ENCODE peak calls at places on chromosomes 1 and 21, in seven cellular contexts. F is amniotic stem cell; X is stimulated activated CD8-positive, alpha-beta memory T cell treated with anti-CD3 and anti-CD28 coated beads, Interleukin-15, amount 100 ng/mL, for 24 hours; W is GM12865; H is T-cell; D is AG08396; L is hypothalamus. A is an unnamed sample.

GRCh38 chr21:25708467-25709065 is 26.1 kb downstream of the ATP5PF start:
- DNase-seq in F (peak), X (no peak), W (peak), H (peak), D (peak), L (no peak), A (peak)

GRCh38 chr1:88150330-88150729 is 533.7 kb upstream of the PKN2 start:
- DNase-seq in F (no peak), X (no peak), W (peak), H (no peak), D (no peak), L (no peak), A (no peak)

GRCh38 chr1:53016705-53017104 is 45.3 kb upstream of the PODN start:
- DNase-seq in F (no peak), X (no peak), W (no peak), H (no peak), D (peak), L (no peak), A (no peak)

GRCh38 chr1:200838676-200839445 is 33.9 kb upstream of the GPR25 start:
- DNase-seq in F (peak), X (no peak), W (no peak), H (no peak), D (peak), L (no peak), A (no peak)

GRCh38 chr1:195965475-195965874 is 642.8 kb downstream of the KCNT2 start:
- DNase-seq in F (no peak), X (no peak), W (no peak), H (no peak), D (no peak), L (no peak), A (no peak)

GRCh38 chr1:16402742-16403141 is 34.5 kb downstream of the SPATA21 start:
- DNase-seq in F (no peak), X (no peak), W (no peak), H (no peak), D (no peak), L (no peak), A (no peak)

GRCh38 chr1:26570287-26570686 is 40.7 kb downstream of the RPS6KA1 start:
- DNase-seq in F (no peak), X (no peak), W (no peak), H (no peak), D (no peak), L (no peak), A (no peak)

GRCh38 chr1:208934933-208935332 is 648.6 kb upstream of the CAMK1G start:
- DNase-seq in F (no peak), X (no peak), W (no peak), H (no peak), D (no peak), L (no peak), A (no peak)

GRCh38 chr1:76868154-76868882 is 1.0 kb downstream of the ST6GALNAC5 start:
- DNase-seq in F (no peak), X (no peak), W (no peak), H (no peak), D (peak), L (no peak), A (no peak)

GRCh38 chr1:156644146-156644545 is 2.2 kb downstream of the BCAN start:
- DNase-seq in F (no peak), X (no peak), W (no peak), H (no peak), D (no peak), L (no peak), A (no peak)

GRCh38 chr21:41139951-41140350 is 28.0 kb upstream of the BACE2 start:
- DNase-seq in F (no peak), X (no peak), W (no peak), H (no peak), D (no peak), L (no peak), A (no peak)

GRCh38 chr1:117612517-117613248 is 6.8 kb downstream of the TENT5C start:
- DNase-seq in F (no peak), X (no peak), W (no peak), H (no peak), D (peak), L (no peak), A (no peak)

GRCh38 chr1:177077734-177078489 is 86.6 kb downstream of the ASTN1 start:
- DNase-seq in F (no peak), X (no peak), W (no peak), H (no peak), D (no peak), L (no peak), A (no peak)

GRCh38 chr1:21568006-21568746 is 59.0 kb downstream of the ALPL start:
- DNase-seq in F (no peak), X (no peak), W (no peak), H (no peak), D (no peak), L (no peak), A (no peak)